ENCODE peak calls at places on chromosome 16, in nine cellular contexts. One of them, this sample, is unnamed.

GRCh38 chr16:86455609-86456008 is 54.7 kb upstream of the FOXF1 start:
- DNase-seq in foreskin fibroblast: no peak
- DNase-seq in AG04450: no peak
- DNase-seq in colonic mucosa: no peak
- DNase-seq in GM12865: no peak
- DNase-seq in NB4: no peak
- DNase-seq in astrocyte of the cerebellum: no peak
- DNase-seq in endodermal cell: no peak
- DNase-seq in IMR-90: no peak
- DNase-seq in this sample: no peak

GRCh38 chr16:25006504-25007055 is 8.6 kb downstream of the ARHGAP17 start:
- DNase-seq in foreskin fibroblast: peak; percentile 88
- DNase-seq in AG04450: no peak
- DNase-seq in colonic mucosa: no peak
- DNase-seq in GM12865: no peak
- DNase-seq in NB4: peak; percentile 38
- DNase-seq in astrocyte of the cerebellum: no peak
- DNase-seq in endodermal cell: no peak
- DNase-seq in IMR-90: peak; percentile 71
- DNase-seq in this sample: peak; percentile 68

GRCh38 chr16:63614421-63614820 is 1507.4 kb downstream of the CDH11 start:
- DNase-seq in foreskin fibroblast: peak; percentile 1
- DNase-seq in AG04450: no peak
- DNase-seq in colonic mucosa: no peak
- DNase-seq in GM12865: no peak
- DNase-seq in NB4: no peak
- DNase-seq in astrocyte of the cerebellum: no peak
- DNase-seq in endodermal cell: no peak
- DNase-seq in IMR-90: no peak
- DNase-seq in this sample: peak; percentile 3

GRCh38 chr16:6113749-6114148 is 1016.2 kb upstream of the EEF2KMT start:
- DNase-seq in foreskin fibroblast: no peak
- DNase-seq in AG04450: no peak
- DNase-seq in colonic mucosa: no peak
- DNase-seq in GM12865: no peak
- DNase-seq in NB4: no peak
- DNase-seq in astrocyte of the cerebellum: no peak
- DNase-seq in endodermal cell: no peak
- DNase-seq in IMR-90: no peak
- DNase-seq in this sample: no peak

GRCh38 chr16:80599466-80599865 is 58.7 kb downstream of the DYNLRB2 start:
- DNase-seq in foreskin fibroblast: peak; percentile 85
- DNase-seq in AG04450: peak; percentile 8
- DNase-seq in colonic mucosa: no peak
- DNase-seq in GM12865: no peak
- DNase-seq in NB4: no peak
- DNase-seq in astrocyte of the cerebellum: no peak
- DNase-seq in endodermal cell: no peak
- DNase-seq in IMR-90: peak; percentile 59
- DNase-seq in this sample: no peak

GRCh38 chr16:1121601-1122000 is 25.6 kb upstream of the C1QTNF8 start:
- DNase-seq in foreskin fibroblast: no peak
- DNase-seq in AG04450: no peak
- DNase-seq in colonic mucosa: no peak
- DNase-seq in GM12865: no peak
- DNase-seq in NB4: no peak
- DNase-seq in astrocyte of the cerebellum: no peak
- DNase-seq in endodermal cell: no peak
- DNase-seq in IMR-90: no peak
- DNase-seq in this sample: no peak

GRCh38 chr16:3283525-3284447 is 495 bp downstream of the ZNF263 start:
- DNase-seq in foreskin fibroblast: peak; percentile 16
- DNase-seq in AG04450: no peak
- DNase-seq in colonic mucosa: no peak
- DNase-seq in GM12865: peak; percentile 12
- DNase-seq in NB4: peak; percentile 33
- DNase-seq in astrocyte of the cerebellum: no peak
- DNase-seq in endodermal cell: peak; percentile 61
- DNase-seq in IMR-90: no peak
- DNase-seq in this sample: no peak

GRCh38 chr16:57256601-57257395 is 11.7 kb downstream of the ARL2BP start:
- DNase-seq in foreskin fibroblast: no peak
- DNase-seq in AG04450: no peak
- DNase-seq in colonic mucosa: no peak
- DNase-seq in GM12865: no peak
- DNase-seq in NB4: no peak
- DNase-seq in astrocyte of the cerebellum: no peak
- DNase-seq in endodermal cell: peak; percentile 77
- DNase-seq in IMR-90: no peak
- DNase-seq in this sample: no peak

GRCh38 chr16:49441366-49441780 is 67.8 kb downstream of the C16orf78 start:
- DNase-seq in foreskin fibroblast: no peak
- DNase-seq in AG04450: no peak
- DNase-seq in colonic mucosa: peak; percentile 38
- DNase-seq in GM12865: peak; percentile 92
- DNase-seq in NB4: peak; percentile 36
- DNase-seq in astrocyte of the cerebellum: no peak
- DNase-seq in endodermal cell: peak; percentile 89
- DNase-seq in IMR-90: no peak
- DNase-seq in this sample: no peak

GRCh38 chr16:7086842-7087616 is 245.6 kb upstream of the RBFOX1 start:
- DNase-seq in foreskin fibroblast: no peak
- DNase-seq in AG04450: no peak
- DNase-seq in colonic mucosa: peak; percentile 18
- DNase-seq in GM12865: no peak
- DNase-seq in NB4: peak; percentile 1
- DNase-seq in astrocyte of the cerebellum: no peak
- DNase-seq in endodermal cell: peak; percentile 92
- DNase-seq in IMR-90: no peak
- DNase-seq in this sample: no peak

GRCh38 chr16:1395444-1396074 is 18.9 kb downstream of the UNKL start:
- DNase-seq in foreskin fibroblast: no peak
- DNase-seq in AG04450: no peak
- DNase-seq in colonic mucosa: peak; percentile 39
- DNase-seq in GM12865: no peak
- DNase-seq in NB4: no peak
- DNase-seq in astrocyte of the cerebellum: no peak
- DNase-seq in endodermal cell: no peak
- DNase-seq in IMR-90: no peak
- DNase-seq in this sample: no peak

GRCh38 chr16:5428932-5429331 is 331.3 kb upstream of the EEF2KMT start:
- DNase-seq in foreskin fibroblast: no peak
- DNase-seq in AG04450: no peak
- DNase-seq in colonic mucosa: peak; percentile 26
- DNase-seq in GM12865: peak; percentile 8
- DNase-seq in NB4: no peak
- DNase-seq in astrocyte of the cerebellum: no peak
- DNase-seq in endodermal cell: peak; percentile 91
- DNase-seq in IMR-90: no peak
- DNase-seq in this sample: no peak

GRCh38 chr16:75025766-75026165 is 26.9 kb downstream of the ZNRF1 start:
- DNase-seq in foreskin fibroblast: peak; percentile 60
- DNase-seq in AG04450: no peak
- DNase-seq in colonic mucosa: no peak
- DNase-seq in GM12865: no peak
- DNase-seq in NB4: no peak
- DNase-seq in astrocyte of the cerebellum: no peak
- DNase-seq in endodermal cell: no peak
- DNase-seq in IMR-90: peak; percentile 61
- DNase-seq in this sample: no peak

GRCh38 chr16:68396481-68396880 is 51.8 kb downstream of the SMPD3 start:
- DNase-seq in foreskin fibroblast: peak; percentile 64
- DNase-seq in AG04450: peak; percentile 16
- DNase-seq in colonic mucosa: peak; percentile 70
- DNase-seq in GM12865: peak; percentile 73
- DNase-seq in NB4: peak; percentile 54
- DNase-seq in astrocyte of the cerebellum: no peak
- DNase-seq in endodermal cell: no peak
- DNase-seq in IMR-90: peak; percentile 58
- DNase-seq in this sample: peak; percentile 63

GRCh38 chr16:12539185-12539929 is 264.3 kb downstream of the CPPED1 start:
- DNase-seq in foreskin fibroblast: peak; percentile 68
- DNase-seq in AG04450: no peak
- DNase-seq in colonic mucosa: peak; percentile 26
- DNase-seq in GM12865: peak; percentile 93
- DNase-seq in NB4: peak; percentile 66
- DNase-seq in astrocyte of the cerebellum: peak; percentile 11
- DNase-seq in endodermal cell: no peak
- DNase-seq in IMR-90: peak; percentile 80
- DNase-seq in this sample: peak; percentile 14

GRCh38 chr16:17364319-17365210 is 106.2 kb downstream of the XYLT1 start:
- DNase-seq in foreskin fibroblast: peak; percentile 90
- DNase-seq in AG04450: peak; percentile 82
- DNase-seq in colonic mucosa: no peak
- DNase-seq in GM12865: no peak
- DNase-seq in NB4: peak; percentile 63
- DNase-seq in astrocyte of the cerebellum: peak; percentile 94
- DNase-seq in endodermal cell: no peak
- DNase-seq in IMR-90: peak; percentile 94
- DNase-seq in this sample: peak; percentile 70

GRCh38 chr16:66552288-66553143 is at the start of gene CKLF:
- DNase-seq in foreskin fibroblast: peak; percentile 95
- DNase-seq in AG04450: peak; percentile 70
- DNase-seq in colonic mucosa: peak; percentile 87
- DNase-seq in GM12865: peak; percentile 92
- DNase-seq in NB4: peak; percentile 93
- DNase-seq in astrocyte of the cerebellum: peak; percentile 54
- DNase-seq in endodermal cell: peak; percentile 95
- DNase-seq in IMR-90: peak; percentile 83
- DNase-seq in this sample: peak; percentile 88
- TF ChIP-seq CTCF in foreskin fibroblast: no peak
- TF ChIP-seq CTCF in AG04450: no peak
- TF ChIP-seq CTCF in colonic mucosa: no peak
- TF ChIP-seq CTCF in GM12865: no peak
- TF ChIP-seq CTCF in NB4: no peak
- TF ChIP-seq CTCF in astrocyte of the cerebellum: no peak
- TF ChIP-seq CTCF in endodermal cell: no peak
- TF ChIP-seq CTCF in IMR-90: no peak
- TF ChIP-seq CTCF in this sample: no peak

DNA sequence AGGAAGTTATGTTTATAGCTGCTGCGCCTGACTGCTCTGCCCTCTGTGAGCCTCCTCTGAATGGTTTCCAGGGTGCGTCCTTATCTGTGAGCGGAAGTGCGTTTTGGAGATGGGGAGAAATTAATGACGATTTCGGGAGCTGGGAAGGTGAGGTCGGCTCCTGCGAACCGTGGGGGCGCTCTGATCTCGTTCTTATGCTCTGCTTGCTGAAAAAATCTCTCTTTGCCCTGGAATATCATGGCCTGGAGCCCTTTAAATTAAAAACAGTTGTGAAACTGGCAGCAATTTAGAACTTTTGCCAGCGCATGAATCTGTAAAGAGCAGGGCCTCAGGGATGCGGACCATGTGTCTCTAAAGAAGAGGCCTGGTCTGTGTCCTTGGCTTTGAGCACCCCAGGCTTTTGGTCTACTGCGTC is 135.8 kb upstream of the ZFHX3 start:
- DNase-seq in foreskin fibroblast: peak; percentile 90
- DNase-seq in AG04450: no peak
- DNase-seq in colonic mucosa: no peak
- DNase-seq in GM12865: no peak
- DNase-seq in NB4: no peak
- DNase-seq in astrocyte of the cerebellum: no peak
- DNase-seq in endodermal cell: no peak
- DNase-seq in IMR-90: no peak
- DNase-seq in this sample: no peak
- TF ChIP-seq CTCF in foreskin fibroblast: peak; percentile 25
- TF ChIP-seq CTCF in AG04450: no peak
- TF ChIP-seq CTCF in colonic mucosa: no peak
- TF ChIP-seq CTCF in GM12865: no peak
- TF ChIP-seq CTCF in NB4: no peak
- TF ChIP-seq CTCF in astrocyte of the cerebellum: no peak
- TF ChIP-seq CTCF in endodermal cell: no peak
- TF ChIP-seq CTCF in IMR-90: no peak
- TF ChIP-seq CTCF in this sample: no peak

GRCh38 chr16:21501869-21502667 is 97.3 kb upstream of the METTL9 start:
- DNase-seq in foreskin fibroblast: peak; percentile 96
- DNase-seq in AG04450: peak; percentile 82
- DNase-seq in colonic mucosa: peak; percentile 93
- DNase-seq in GM12865: peak; percentile 95
- DNase-seq in NB4: peak; percentile 92
- DNase-seq in astrocyte of the cerebellum: peak; percentile 94
- DNase-seq in endodermal cell: peak; percentile 98
- DNase-seq in IMR-90: peak; percentile 97
- DNase-seq in this sample: peak; percentile 99
- TF ChIP-seq CTCF in foreskin fibroblast: no peak
- TF ChIP-seq CTCF in AG04450: no peak
- TF ChIP-seq CTCF in colonic mucosa: no peak
- TF ChIP-seq CTCF in GM12865: no peak
- TF ChIP-seq CTCF in NB4: no peak
- TF ChIP-seq CTCF in astrocyte of the cerebellum: no peak
- TF ChIP-seq CTCF in endodermal cell: no peak
- TF ChIP-seq CTCF in IMR-90: no peak
- TF ChIP-seq CTCF in this sample: no peak

DNA sequence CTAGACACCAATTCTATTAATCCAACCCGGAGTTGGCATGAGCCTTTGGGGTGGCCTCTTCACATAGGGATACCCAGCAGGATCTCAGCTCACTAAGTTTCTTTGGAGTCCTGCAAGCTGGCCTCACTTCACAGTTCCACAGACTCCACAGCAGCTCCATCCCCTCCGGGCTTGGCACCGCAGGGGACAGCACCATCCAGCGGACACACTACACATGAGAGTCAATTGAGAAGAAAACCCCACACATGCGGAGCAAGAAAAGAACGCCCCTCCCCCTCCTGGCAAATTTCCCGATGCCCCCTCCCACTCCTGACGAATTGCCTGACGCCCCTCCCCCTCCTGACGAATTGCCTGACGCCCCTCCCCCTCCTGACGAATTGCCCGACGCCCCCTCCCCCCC is 31.1 kb downstream of the KLHDC4 start:
- DNase-seq in foreskin fibroblast: no peak
- DNase-seq in AG04450: no peak
- DNase-seq in colonic mucosa: no peak
- DNase-seq in GM12865: no peak
- DNase-seq in NB4: no peak
- DNase-seq in astrocyte of the cerebellum: no peak
- DNase-seq in endodermal cell: peak; percentile 52
- DNase-seq in IMR-90: no peak
- DNase-seq in this sample: no peak
- TF ChIP-seq CTCF in foreskin fibroblast: no peak
- TF ChIP-seq CTCF in AG04450: no peak
- TF ChIP-seq CTCF in colonic mucosa: no peak
- TF ChIP-seq CTCF in GM12865: no peak
- TF ChIP-seq CTCF in NB4: no peak
- TF ChIP-seq CTCF in astrocyte of the cerebellum: peak; percentile 2
- TF ChIP-seq CTCF in endodermal cell: no peak
- TF ChIP-seq CTCF in IMR-90: no peak
- TF ChIP-seq CTCF in this sample: no peak